ENCODE peak calls at places on chromosomes 16 and 17, in four cellular contexts. One of them, this sample, is unnamed.

GRCh38 chr16:4544483-4544882 is 5.9 kb upstream of the CDIP1 start:
- DNase-seq in GM10248: no peak
- DNase-seq in endothelial cell: no peak
- DNase-seq in neural crest cell: no peak
- DNase-seq in this sample: no peak

GRCh38 chr17:45775576-45776011 is 8.5 kb upstream of the CRHR1 start:
- DNase-seq in GM10248: no peak
- DNase-seq in endothelial cell: no peak
- DNase-seq in neural crest cell: no peak
- DNase-seq in this sample: no peak

GRCh38 chr17:54967621-54968258 is 714 bp downstream of the COX11 start:
- DNase-seq in GM10248: peak
- DNase-seq in endothelial cell: no peak
- DNase-seq in neural crest cell: no peak
- DNase-seq in this sample: no peak

GRCh38 chr17:78140169-78141051 is 5.8 kb upstream of the C17orf99 start:
- DNase-seq in GM10248: peak
- DNase-seq in endothelial cell: peak
- DNase-seq in neural crest cell: peak
- DNase-seq in this sample: peak

GRCh38 chr16:73710526-73710925 is 586.1 kb upstream of the PSMD7 start:
- DNase-seq in GM10248: no peak
- DNase-seq in endothelial cell: no peak
- DNase-seq in neural crest cell: no peak
- DNase-seq in this sample: no peak

GRCh38 chr17:65730711-65731169 is 169.3 kb upstream of the AXIN2 start:
- DNase-seq in GM10248: no peak
- DNase-seq in endothelial cell: no peak
- DNase-seq in neural crest cell: no peak
- DNase-seq in this sample: no peak

GRCh38 chr17:36104601-36105000 is 974 bp downstream of the CCL4 start:
- DNase-seq in GM10248: no peak
- DNase-seq in endothelial cell: no peak
- DNase-seq in neural crest cell: no peak
- DNase-seq in this sample: no peak

GRCh38 chr17:81599719-81600486 is 37.0 kb downstream of the NPLOC4 start:
- DNase-seq in GM10248: no peak
- DNase-seq in endothelial cell: no peak
- DNase-seq in neural crest cell: no peak
- DNase-seq in this sample: no peak

GRCh38 chr16:67672739-67673662 is 6.4 kb downstream of the C16orf86 start:
- DNase-seq in GM10248: peak
- DNase-seq in endothelial cell: peak
- DNase-seq in neural crest cell: peak
- DNase-seq in this sample: no peak

GRCh38 chr16:21083729-21084268 is 66.8 kb downstream of the DNAH3 start:
- DNase-seq in GM10248: peak
- DNase-seq in endothelial cell: peak
- DNase-seq in neural crest cell: peak
- DNase-seq in this sample: peak

GRCh38 chr17:71759422-71760060 is 361.3 kb upstream of the SOX9 start:
- DNase-seq in GM10248: no peak
- DNase-seq in endothelial cell: no peak
- DNase-seq in neural crest cell: no peak
- DNase-seq in this sample: no peak

GRCh38 chr17:51018541-51018940 is 102.1 kb downstream of the SPAG9 start:
- DNase-seq in GM10248: no peak
- DNase-seq in endothelial cell: no peak
- DNase-seq in neural crest cell: no peak
- DNase-seq in this sample: no peak

GRCh38 chr17:15185625-15185991 is 79.5 kb downstream of the PMP22 start:
- DNase-seq in GM10248: no peak
- DNase-seq in endothelial cell: no peak
- DNase-seq in neural crest cell: no peak
- DNase-seq in this sample: no peak

GRCh38 chr17:1203111-1203966 is 23.6 kb upstream of the ABR start:
- DNase-seq in GM10248: peak
- DNase-seq in endothelial cell: peak
- DNase-seq in neural crest cell: peak
- DNase-seq in this sample: peak
- TF ChIP-seq CTCF in GM10248: no peak
- TF ChIP-seq CTCF in endothelial cell: no peak
- TF ChIP-seq CTCF in neural crest cell: no peak
- TF ChIP-seq CTCF in this sample: no peak

DNA sequence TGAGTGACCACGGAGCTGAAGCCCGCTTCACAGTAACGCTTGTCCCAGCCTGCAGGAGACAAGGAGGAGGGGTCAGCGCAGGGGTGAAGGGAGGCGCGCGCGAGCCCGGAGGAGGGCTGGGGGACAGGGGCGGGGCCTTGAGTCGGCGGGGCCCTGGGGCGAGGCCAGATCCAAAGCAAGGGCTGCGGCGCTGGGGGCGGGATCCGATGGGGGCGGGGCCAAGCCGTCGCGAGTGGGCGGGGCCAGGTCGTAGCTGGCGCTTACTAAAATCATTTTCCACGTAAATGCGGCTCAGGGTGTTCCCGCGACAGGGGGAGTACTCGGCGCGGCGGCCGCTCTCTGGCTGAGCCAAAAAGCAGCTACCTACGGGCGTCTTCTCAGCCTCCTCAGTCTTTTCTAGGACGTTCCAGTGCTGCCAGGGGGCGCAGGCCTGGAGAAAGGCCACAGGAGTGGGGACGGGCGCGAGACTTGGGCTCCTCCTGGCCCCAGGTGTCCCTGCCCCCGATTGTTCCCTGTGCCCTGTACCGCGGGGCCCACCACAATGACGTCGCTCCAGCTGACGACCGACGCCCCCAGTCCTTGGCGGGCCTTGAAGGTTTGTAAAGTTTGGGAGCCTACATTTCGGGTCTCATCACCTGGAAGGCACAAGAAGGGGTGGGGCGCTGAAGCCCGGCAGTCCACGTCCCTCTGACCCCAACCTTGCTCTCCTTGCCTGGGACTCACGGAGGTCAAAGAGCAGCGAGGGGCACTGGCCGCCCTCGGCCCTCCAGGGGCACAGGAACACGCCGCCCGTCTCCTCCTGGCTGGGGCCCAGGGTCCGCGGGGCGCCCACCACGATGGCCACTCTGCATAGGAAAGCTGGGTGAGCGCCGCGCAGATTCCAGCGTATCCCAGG is 3.9 kb downstream of the ITGA2B start:
- DNase-seq in GM10248: peak
- DNase-seq in endothelial cell: peak
- DNase-seq in neural crest cell: peak
- DNase-seq in this sample: peak
- TF ChIP-seq CTCF in GM10248: peak
- TF ChIP-seq CTCF in endothelial cell: no peak
- TF ChIP-seq CTCF in neural crest cell: peak
- TF ChIP-seq CTCF in this sample: peak

GRCh38 chr16:56610609-56611111 is 2.3 kb downstream of the MT2A start:
- DNase-seq in GM10248: no peak
- DNase-seq in endothelial cell: no peak
- DNase-seq in neural crest cell: no peak
- DNase-seq in this sample: no peak

GRCh38 chr16:56611281-56611833 is 3.0 kb downstream of the MT2A start:
- DNase-seq in GM10248: no peak
- DNase-seq in endothelial cell: no peak
- DNase-seq in neural crest cell: no peak
- DNase-seq in this sample: no peak

GRCh38 chr16:56608876-56609462 is 585 bp downstream of the MT2A start:
- DNase-seq in GM10248: no peak
- DNase-seq in endothelial cell: no peak
- DNase-seq in neural crest cell: no peak
- DNase-seq in this sample: peak

GRCh38 chr16:56609463-56609921 is 1.1 kb downstream of the MT2A start:
- DNase-seq in GM10248: peak
- DNase-seq in endothelial cell: no peak
- DNase-seq in neural crest cell: no peak
- DNase-seq in this sample: peak

DNA sequence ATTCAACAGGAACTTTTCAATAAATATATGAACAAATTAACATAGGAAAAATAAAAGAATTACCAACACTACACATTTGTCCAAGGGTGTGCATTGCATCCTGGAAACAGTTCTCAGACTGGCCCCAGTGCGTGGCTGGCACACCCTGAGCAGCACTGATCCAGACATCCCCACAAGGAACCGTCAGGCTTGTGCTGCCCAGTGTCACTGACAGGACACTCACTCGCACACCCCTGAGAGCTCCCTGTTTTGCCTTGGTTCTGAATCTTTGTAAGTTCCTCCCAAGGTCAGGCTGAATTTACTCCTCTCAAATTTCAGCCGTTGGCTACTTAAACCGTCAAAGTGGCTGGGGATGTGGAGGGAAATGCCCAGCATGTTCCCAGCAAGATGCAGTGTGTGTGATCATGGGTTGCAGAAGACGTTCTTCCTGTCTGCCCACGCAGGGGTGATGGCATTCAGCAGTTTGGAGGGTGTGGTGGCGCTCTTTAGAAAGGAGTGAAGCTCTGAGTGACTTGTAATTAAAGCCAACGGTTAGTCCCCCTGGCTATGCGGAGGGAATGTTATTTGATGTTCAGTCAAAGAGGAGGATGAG is 1.7 kb downstream of the MT2A start:
- DNase-seq in GM10248: no peak
- DNase-seq in endothelial cell: no peak
- DNase-seq in neural crest cell: no peak
- DNase-seq in this sample: no peak
- TF ChIP-seq CTCF in GM10248: no peak
- TF ChIP-seq CTCF in endothelial cell: no peak
- TF ChIP-seq CTCF in neural crest cell: no peak
- TF ChIP-seq CTCF in this sample: no peak

GRCh38 chr16:85724936-85725335 is 26.0 kb downstream of the C16orf74 start:
- DNase-seq in GM10248: no peak
- DNase-seq in endothelial cell: no peak
- DNase-seq in neural crest cell: no peak
- DNase-seq in this sample: no peak

GRCh38 chr16:85729907-85730465 is 20.9 kb downstream of the C16orf74 start:
- DNase-seq in GM10248: no peak
- DNase-seq in endothelial cell: no peak
- DNase-seq in neural crest cell: no peak
- DNase-seq in this sample: no peak

GRCh38 chr16:85729452-85729851 is 21.4 kb downstream of the C16orf74 start:
- DNase-seq in GM10248: no peak
- DNase-seq in endothelial cell: no peak
- DNase-seq in neural crest cell: no peak
- DNase-seq in this sample: no peak

GRCh38 chr16:85731179-85731578 is 19.7 kb downstream of the C16orf74 start:
- DNase-seq in GM10248: no peak
- DNase-seq in endothelial cell: no peak
- DNase-seq in neural crest cell: no peak
- DNase-seq in this sample: no peak

DNA sequence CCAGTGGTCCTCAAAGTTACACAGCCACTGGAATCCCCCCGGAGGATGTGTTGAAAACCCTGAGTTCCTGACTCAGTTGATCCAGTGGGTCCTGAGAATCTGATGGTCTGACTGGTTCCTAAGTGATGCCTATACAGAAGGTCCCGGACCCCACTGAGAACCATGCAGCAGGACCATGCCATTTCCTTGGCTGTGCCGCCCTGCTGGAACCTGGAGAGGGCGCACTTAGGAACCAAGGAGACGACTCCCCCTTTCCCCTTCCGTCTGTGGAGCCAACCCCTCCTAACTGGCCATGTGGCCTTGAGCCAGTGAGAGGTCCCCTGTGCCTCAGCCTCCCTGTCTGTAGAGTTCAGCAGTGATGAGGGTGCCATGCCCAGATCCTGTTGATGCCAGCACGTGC is 22.0 kb downstream of the C16orf74 start:
- DNase-seq in GM10248: no peak
- DNase-seq in endothelial cell: peak
- DNase-seq in neural crest cell: no peak
- DNase-seq in this sample: no peak
- TF ChIP-seq CTCF in GM10248: no peak
- TF ChIP-seq CTCF in endothelial cell: peak
- TF ChIP-seq CTCF in neural crest cell: peak
- TF ChIP-seq CTCF in this sample: no peak

GRCh38 chr17:57110152-57110542 is 25.1 kb downstream of the AKAP1 start:
- DNase-seq in GM10248: no peak
- DNase-seq in endothelial cell: no peak
- DNase-seq in neural crest cell: no peak
- DNase-seq in this sample: no peak

GRCh38 chr17:57108656-57109392 is 23.8 kb downstream of the AKAP1 start:
- DNase-seq in GM10248: no peak
- DNase-seq in endothelial cell: no peak
- DNase-seq in neural crest cell: no peak
- DNase-seq in this sample: no peak

GRCh38 chr17:57111386-57111785 is 26.3 kb downstream of the AKAP1 start:
- DNase-seq in GM10248: no peak
- DNase-seq in endothelial cell: no peak
- DNase-seq in neural crest cell: no peak
- DNase-seq in this sample: no peak

GRCh38 chr17:57110579-57111367 is 25.7 kb downstream of the AKAP1 start:
- DNase-seq in GM10248: no peak
- DNase-seq in endothelial cell: no peak
- DNase-seq in neural crest cell: no peak
- DNase-seq in this sample: no peak

GRCh38 chr17:57109393-57110151 is 24.5 kb downstream of the AKAP1 start:
- DNase-seq in GM10248: no peak
- DNase-seq in endothelial cell: peak
- DNase-seq in neural crest cell: no peak
- DNase-seq in this sample: no peak
- TF ChIP-seq CTCF in GM10248: no peak
- TF ChIP-seq CTCF in endothelial cell: peak
- TF ChIP-seq CTCF in neural crest cell: peak
- TF ChIP-seq CTCF in this sample: no peak

DNA sequence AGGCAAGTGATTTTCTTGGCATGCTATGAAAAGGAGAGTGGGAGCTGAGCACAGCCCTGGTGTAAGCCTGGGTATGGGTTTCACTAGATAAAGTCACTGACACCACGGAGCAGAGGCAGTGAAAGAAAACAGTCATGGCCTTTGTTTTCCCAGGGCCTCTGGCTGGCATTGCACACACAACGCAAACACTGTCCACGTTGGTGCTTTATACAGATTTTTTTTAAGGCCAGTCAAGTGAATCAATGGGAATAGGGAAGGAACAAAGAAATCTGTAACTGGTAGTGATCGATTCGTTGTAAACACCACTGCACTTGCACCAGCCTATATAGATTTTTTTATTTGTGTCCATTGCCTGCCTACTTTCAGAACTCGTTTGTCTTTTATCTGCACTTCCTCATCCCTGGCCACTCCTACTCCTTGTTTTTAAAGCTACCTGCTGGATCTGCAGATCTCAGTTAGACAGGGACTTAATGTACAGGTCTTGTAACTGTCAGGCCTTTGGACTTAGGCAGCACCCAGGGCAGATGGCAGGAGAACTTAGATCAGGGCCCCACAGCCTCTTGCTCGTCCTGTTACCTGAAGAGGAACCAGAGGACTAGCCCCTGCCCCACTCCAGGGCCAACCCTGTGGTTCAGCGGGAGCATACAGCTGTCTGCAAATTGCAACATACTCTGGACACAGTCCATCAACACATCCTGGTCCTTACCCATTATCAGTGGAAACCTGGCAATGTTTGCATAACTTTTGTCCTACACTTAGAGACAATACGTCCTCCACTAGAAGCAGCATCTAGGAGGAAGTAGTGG is 10.6 kb upstream of the TMIGD1 start:
- DNase-seq in GM10248: no peak
- DNase-seq in endothelial cell: peak
- DNase-seq in neural crest cell: no peak
- DNase-seq in this sample: no peak
- TF ChIP-seq CTCF in GM10248: no peak
- TF ChIP-seq CTCF in endothelial cell: no peak
- TF ChIP-seq CTCF in neural crest cell: no peak
- TF ChIP-seq CTCF in this sample: no peak